ENCODE peak calls at places on chromosome 1, in seven cellular contexts. One of them, this sample, is unnamed.

GRCh38 chr1:192557841-192558595 is 17.6 kb upstream of the RGS1 start:
- DNase-seq in cerebellar nuclear complex: no peak
- DNase-seq in AG04450: no peak
- DNase-seq in cardiac septum: no peak
- DNase-seq in neural progenitor cell: no peak
- DNase-seq in neural crest cell: no peak
- DNase-seq in Calu3: no peak
- DNase-seq in this sample: no peak

GRCh38 chr1:161801955-161802354 is 35.8 kb downstream of the ATF6 start:
- DNase-seq in cerebellar nuclear complex: no peak
- DNase-seq in AG04450: no peak
- DNase-seq in cardiac septum: no peak
- DNase-seq in neural progenitor cell: peak
- DNase-seq in neural crest cell: no peak
- DNase-seq in Calu3: no peak
- DNase-seq in this sample: no peak

GRCh38 chr1:175450219-175450618 is 257.6 kb upstream of the KIAA0040 start:
- DNase-seq in cerebellar nuclear complex: no peak
- DNase-seq in AG04450: no peak
- DNase-seq in cardiac septum: no peak
- DNase-seq in neural progenitor cell: no peak
- DNase-seq in neural crest cell: no peak
- DNase-seq in Calu3: no peak
- DNase-seq in this sample: no peak

GRCh38 chr1:202058001-202058908 is 47.9 kb downstream of the ELF3 start:
- DNase-seq in cerebellar nuclear complex: no peak
- DNase-seq in AG04450: no peak
- DNase-seq in cardiac septum: no peak
- DNase-seq in neural progenitor cell: no peak
- DNase-seq in neural crest cell: no peak
- DNase-seq in Calu3: peak
- DNase-seq in this sample: peak

GRCh38 chr1:22500058-22500457 is 48.4 kb downstream of the ZBTB40 start:
- DNase-seq in cerebellar nuclear complex: no peak
- DNase-seq in AG04450: no peak
- DNase-seq in cardiac septum: no peak
- DNase-seq in neural progenitor cell: no peak
- DNase-seq in neural crest cell: no peak
- DNase-seq in Calu3: no peak
- DNase-seq in this sample: no peak

GRCh38 chr1:185646202-185646683 is 87.9 kb upstream of the HMCN1 start:
- DNase-seq in cerebellar nuclear complex: no peak
- DNase-seq in AG04450: peak
- DNase-seq in cardiac septum: no peak
- DNase-seq in neural progenitor cell: peak
- DNase-seq in neural crest cell: peak
- DNase-seq in Calu3: peak
- DNase-seq in this sample: peak

GRCh38 chr1:228668553-228669400 is 66.5 kb upstream of the RHOU start:
- DNase-seq in cerebellar nuclear complex: no peak
- DNase-seq in AG04450: no peak
- DNase-seq in cardiac septum: no peak
- DNase-seq in neural progenitor cell: no peak
- DNase-seq in neural crest cell: no peak
- DNase-seq in Calu3: peak
- DNase-seq in this sample: no peak

GRCh38 chr1:183844806-183845205 is 39.9 kb downstream of the RGL1 start:
- DNase-seq in cerebellar nuclear complex: no peak
- DNase-seq in AG04450: no peak
- DNase-seq in cardiac septum: no peak
- DNase-seq in neural progenitor cell: no peak
- DNase-seq in neural crest cell: no peak
- DNase-seq in Calu3: no peak
- DNase-seq in this sample: no peak